ENCODE peak calls at places on chromosome 9, in four cellular contexts. One of them, this sample, is unnamed.

GRCh38 chr9:113609562-113610318 is 146.2 kb downstream of the RGS3 start:
- DNase-seq in SJSA1: no peak
- DNase-seq in activated T-cell treated with anti-CD3 and anti-CD28 coated beads, Interleukin-2, amount 50 U/mL, for 1 hour: peak
- DNase-seq in BE2C: peak
- DNase-seq in this sample: no peak

GRCh38 chr9:4353236-4353635 is 53.4 kb upstream of the GLIS3 start:
- DNase-seq in BE2C: no peak
- DNase-seq in SJSA1: no peak
- DNase-seq in activated T-cell treated with anti-CD3 and anti-CD28 coated beads, Interleukin-2, amount 50 U/mL, for 1 hour: no peak
- DNase-seq in this sample: no peak

GRCh38 chr9:93958875-93959682 is 3.9 kb upstream of the BARX1 start:
- DNase-seq in activated T-cell treated with anti-CD3 and anti-CD28 coated beads, Interleukin-2, amount 50 U/mL, for 1 hour: no peak
- DNase-seq in BE2C: no peak
- DNase-seq in SJSA1: no peak
- DNase-seq in this sample: no peak

GRCh38 chr9:13705913-13706312 is 426.4 kb upstream of the MPDZ start:
- DNase-seq in BE2C: peak
- DNase-seq in activated T-cell treated with anti-CD3 and anti-CD28 coated beads, Interleukin-2, amount 50 U/mL, for 1 hour: no peak
- DNase-seq in SJSA1: no peak
- DNase-seq in this sample: no peak

GRCh38 chr9:79477955-79478751 is 93.6 kb upstream of the TLE4 start:
- DNase-seq in BE2C: peak
- DNase-seq in SJSA1: peak
- DNase-seq in activated T-cell treated with anti-CD3 and anti-CD28 coated beads, Interleukin-2, amount 50 U/mL, for 1 hour: peak
- DNase-seq in this sample: no peak

GRCh38 chr9:17191095-17191494 is 56.3 kb downstream of the CNTLN start:
- DNase-seq in SJSA1: peak
- DNase-seq in BE2C: no peak
- DNase-seq in activated T-cell treated with anti-CD3 and anti-CD28 coated beads, Interleukin-2, amount 50 U/mL, for 1 hour: no peak
- DNase-seq in this sample: no peak

GRCh38 chr9:136095495-136096058 is 488 bp upstream of the NACC2 start:
- DNase-seq in activated T-cell treated with anti-CD3 and anti-CD28 coated beads, Interleukin-2, amount 50 U/mL, for 1 hour: no peak
- DNase-seq in BE2C: no peak
- DNase-seq in SJSA1: peak
- DNase-seq in this sample: no peak

GRCh38 chr9:88873635-88874034 is 117.6 kb upstream of the S1PR3 start:
- DNase-seq in BE2C: no peak
- DNase-seq in SJSA1: no peak
- DNase-seq in activated T-cell treated with anti-CD3 and anti-CD28 coated beads, Interleukin-2, amount 50 U/mL, for 1 hour: no peak
- DNase-seq in this sample: no peak

GRCh38 chr9:94860678-94861588 is 134.4 kb downstream of the AOPEP start:
- DNase-seq in SJSA1: peak
- DNase-seq in activated T-cell treated with anti-CD3 and anti-CD28 coated beads, Interleukin-2, amount 50 U/mL, for 1 hour: peak
- DNase-seq in BE2C: no peak
- DNase-seq in this sample: peak

GRCh38 chr9:130073373-130073772 is 19.7 kb downstream of the GPR107 start:
- DNase-seq in SJSA1: peak
- DNase-seq in BE2C: no peak
- DNase-seq in activated T-cell treated with anti-CD3 and anti-CD28 coated beads, Interleukin-2, amount 50 U/mL, for 1 hour: no peak
- DNase-seq in this sample: no peak

GRCh38 chr9:96149881-96150280 is 152.1 kb downstream of the HSD17B3 start:
- DNase-seq in BE2C: no peak
- DNase-seq in SJSA1: no peak
- DNase-seq in activated T-cell treated with anti-CD3 and anti-CD28 coated beads, Interleukin-2, amount 50 U/mL, for 1 hour: no peak
- DNase-seq in this sample: no peak

GRCh38 chr9:129391215-129391614 is 213.2 kb upstream of the IER5L start:
- DNase-seq in activated T-cell treated with anti-CD3 and anti-CD28 coated beads, Interleukin-2, amount 50 U/mL, for 1 hour: no peak
- DNase-seq in BE2C: no peak
- DNase-seq in SJSA1: no peak
- DNase-seq in this sample: no peak

GRCh38 chr9:91207889-91208651 is 153.6 kb downstream of the AUH start:
- DNase-seq in BE2C: no peak
- DNase-seq in SJSA1: no peak
- DNase-seq in activated T-cell treated with anti-CD3 and anti-CD28 coated beads, Interleukin-2, amount 50 U/mL, for 1 hour: no peak
- DNase-seq in this sample: no peak

GRCh38 chr9:134666801-134667200 is 25.2 kb downstream of the COL5A1 start:
- DNase-seq in activated T-cell treated with anti-CD3 and anti-CD28 coated beads, Interleukin-2, amount 50 U/mL, for 1 hour: no peak
- DNase-seq in BE2C: no peak
- DNase-seq in SJSA1: no peak
- DNase-seq in this sample: no peak

GRCh38 chr9:228929-229695 is 14.4 kb downstream of the DOCK8 start:
- DNase-seq in BE2C: no peak
- DNase-seq in SJSA1: no peak
- DNase-seq in activated T-cell treated with anti-CD3 and anti-CD28 coated beads, Interleukin-2, amount 50 U/mL, for 1 hour: no peak
- DNase-seq in this sample: no peak

GRCh38 chr9:81619353-81620008 is 69.9 kb downstream of the TLE1 start:
- DNase-seq in SJSA1: peak
- DNase-seq in activated T-cell treated with anti-CD3 and anti-CD28 coated beads, Interleukin-2, amount 50 U/mL, for 1 hour: no peak
- DNase-seq in BE2C: no peak
- DNase-seq in this sample: no peak

GRCh38 chr9:82209797-82210470 is 221.4 kb downstream of the SPATA31D1 start:
- DNase-seq in SJSA1: no peak
- DNase-seq in BE2C: no peak
- DNase-seq in activated T-cell treated with anti-CD3 and anti-CD28 coated beads, Interleukin-2, amount 50 U/mL, for 1 hour: no peak
- DNase-seq in this sample: no peak

GRCh38 chr9:137241490-137242328 is 622 bp downstream of the TUBB4B start:
- DNase-seq in SJSA1: no peak
- DNase-seq in BE2C: no peak
- DNase-seq in activated T-cell treated with anti-CD3 and anti-CD28 coated beads, Interleukin-2, amount 50 U/mL, for 1 hour: peak
- DNase-seq in this sample: peak

GRCh38 chr9:15293727-15294405 is 13.2 kb downstream of the TTC39B start:
- DNase-seq in SJSA1: no peak
- DNase-seq in BE2C: no peak
- DNase-seq in activated T-cell treated with anti-CD3 and anti-CD28 coated beads, Interleukin-2, amount 50 U/mL, for 1 hour: no peak
- DNase-seq in this sample: no peak

GRCh38 chr9:91186311-91187101 is 175.2 kb downstream of the AUH start:
- DNase-seq in SJSA1: peak
- DNase-seq in activated T-cell treated with anti-CD3 and anti-CD28 coated beads, Interleukin-2, amount 50 U/mL, for 1 hour: no peak
- DNase-seq in BE2C: no peak
- DNase-seq in this sample: no peak

GRCh38 chr9:108854094-108854493 is 1.7 kb downstream of the ACTL7B start:
- DNase-seq in activated T-cell treated with anti-CD3 and anti-CD28 coated beads, Interleukin-2, amount 50 U/mL, for 1 hour: no peak
- DNase-seq in BE2C: no peak
- DNase-seq in SJSA1: no peak
- DNase-seq in this sample: no peak

GRCh38 chr9:69120380-69121154 is 53.5 kb upstream of the TJP2 start:
- DNase-seq in SJSA1: no peak
- DNase-seq in activated T-cell treated with anti-CD3 and anti-CD28 coated beads, Interleukin-2, amount 50 U/mL, for 1 hour: no peak
- DNase-seq in BE2C: no peak
- DNase-seq in this sample: no peak

GRCh38 chr9:109315480-109315879 is 5.4 kb downstream of the EPB41L4B start:
- DNase-seq in BE2C: no peak
- DNase-seq in activated T-cell treated with anti-CD3 and anti-CD28 coated beads, Interleukin-2, amount 50 U/mL, for 1 hour: no peak
- DNase-seq in SJSA1: no peak
- DNase-seq in this sample: no peak

GRCh38 chr9:138077898-138078540 is 200.4 kb downstream of the CACNA1B start:
- DNase-seq in activated T-cell treated with anti-CD3 and anti-CD28 coated beads, Interleukin-2, amount 50 U/mL, for 1 hour: no peak
- DNase-seq in SJSA1: no peak
- DNase-seq in BE2C: no peak
- DNase-seq in this sample: no peak

GRCh38 chr9:129677456-129677855 is 12.0 kb downstream of the PRRX2 start:
- DNase-seq in activated T-cell treated with anti-CD3 and anti-CD28 coated beads, Interleukin-2, amount 50 U/mL, for 1 hour: no peak
- DNase-seq in SJSA1: no peak
- DNase-seq in BE2C: no peak
- DNase-seq in this sample: no peak